ENCODE peak calls at places on chromosome 16, in nine cellular contexts. S is esophagus squamous epithelium, A is esophagus muscularis mucosa, N is aorta, M is right cardiac atrium, Q is tibial artery, B is psoas muscle, V is body of pancreas, E is Karpas-422. T is an unnamed sample. For H3K9me3, the result is how much of the 10 kb centered on the place peaks cover.

GRCh38 chr16:83403751-83404150 is 404.0 kb upstream of the HSBP1 start:
- DNase-seq in S (no peak), A (no peak), N (no peak), M (no peak), Q (no peak), B (no peak), V (no peak), E (no peak), T (no peak)

GRCh38 chr16:84964729-84965128 is 46.6 kb downstream of the ZDHHC7 start:
- DNase-seq in S (no peak), A (no peak), N (no peak), M (peak), Q (no peak), B (no peak), V (no peak), E (no peak), T (no peak)

GRCh38 chr16:85908889-85909584 is 10.1 kb downstream of the IRF8 start:
- DNase-seq in S (no peak), A (no peak), N (peak), M (no peak), Q (no peak), B (no peak), V (no peak), E (no peak), T (no peak)

GRCh38 chr16:78624349-78624748 is 524.9 kb downstream of the WWOX start:
- DNase-seq in S (no peak), A (no peak), N (no peak), M (no peak), Q (no peak), B (no peak), V (no peak), E (no peak), T (no peak)

GRCh38 chr16:84150926-84151325 is 5.8 kb downstream of the DNAAF1 start:
- DNase-seq in S (no peak), A (no peak), N (no peak), M (no peak), Q (no peak), B (no peak), V (no peak), E (no peak), T (no peak)

GRCh38 chr16:79602615-79603014 is 2.1 kb upstream of the MAF start:
- DNase-seq in S (no peak), A (no peak), N (no peak), M (no peak), Q (no peak), B (no peak), V (no peak), E (no peak), T (no peak)

GRCh38 chr16:87314990-87315420 is 2.2 kb downstream of the C16orf95 start:
- DNase-seq in S (no peak), A (no peak), N (peak), M (peak), Q (no peak), B (peak), V (no peak), E (no peak), T (no peak)

GRCh38 chr16:89020068-89020924 is 43.3 kb upstream of the CBFA2T3 start:
- DNase-seq in S (no peak), A (no peak), N (peak), M (peak), Q (no peak), B (no peak), V (no peak), E (no peak), T (no peak)

GRCh38 chr16:11272484-11272883 is 945 bp downstream of the PRM3 start:
- DNase-seq in S (no peak), A (no peak), N (no peak), M (no peak), Q (no peak), B (no peak), V (no peak), E (no peak), T (no peak)

GRCh38 chr16:55003306-55003705 is 72.6 kb downstream of the IRX5 start:
- DNase-seq in S (no peak), A (no peak), N (no peak), M (no peak), Q (no peak), B (no peak), V (no peak), E (no peak), T (no peak)

GRCh38 chr16:77273-77806 is 685 bp upstream of the MPG start:
- DNase-seq in S (no peak), A (no peak), N (peak), M (peak), Q (peak), B (peak), V (peak), E (peak), T (peak)

GRCh38 chr16:62540496-62540895 is 504.3 kb upstream of the CDH8 start:
- DNase-seq in S (no peak), A (no peak), N (no peak), M (no peak), Q (no peak), B (no peak), V (no peak), E (no peak), T (no peak)

DNA sequence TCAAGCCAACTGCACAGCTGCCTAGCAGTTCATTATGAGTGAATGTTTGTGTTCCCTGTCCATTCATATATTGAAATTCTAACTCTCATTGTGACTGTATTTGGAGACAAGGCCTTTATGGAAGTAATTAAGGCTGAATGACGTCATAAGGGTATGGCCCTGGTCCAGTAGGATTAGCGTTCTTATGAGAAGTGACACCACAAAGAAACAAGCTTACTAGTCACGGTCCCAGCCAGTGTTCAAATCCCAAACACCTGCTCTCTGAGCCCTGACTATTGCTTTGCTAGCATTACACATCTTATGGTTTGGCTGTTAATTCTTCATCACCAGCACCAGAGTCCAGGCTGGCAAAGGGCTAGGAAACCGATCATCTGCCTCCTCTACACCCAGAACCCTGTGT is 2.2 kb downstream of the ZNF668 start:
- DNase-seq in S (no peak), A (no peak), N (no peak), M (no peak), Q (no peak), B (no peak), V (no peak), E (no peak), T (no peak)
- H3K4me3 ChIP-seq in S (no peak), A (peak), N (no peak), M (peak), Q (no peak), B (peak), V (no peak), E (peak), T (no peak)

DNA sequence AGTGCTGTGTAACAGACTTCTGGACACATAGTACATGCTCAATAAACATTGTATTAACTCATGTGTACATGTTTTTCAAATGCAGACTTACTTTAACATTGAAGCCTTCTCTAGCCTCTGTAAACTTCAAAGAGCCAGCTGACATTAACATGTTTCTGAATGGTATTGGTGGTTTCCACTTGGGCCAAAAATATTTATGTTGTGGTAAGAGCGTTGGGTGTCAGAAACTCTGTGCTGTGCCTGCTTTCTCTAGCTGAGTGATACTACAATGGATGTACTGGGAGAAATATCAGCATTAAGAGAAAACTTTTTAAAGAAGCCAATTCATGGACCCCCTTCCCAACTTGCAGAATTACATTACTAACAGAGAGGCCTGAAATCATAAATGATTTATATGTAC is 1951.7 kb downstream of the TP53TG3F start:
- DNase-seq in S (no peak), A (no peak), N (no peak), M (no peak), Q (no peak), B (no peak), V (no peak), E (no peak), T (no peak)
- H3K9me3 ChIP-seq in S (under half), A (under half), N (under half), M (under half), Q (under half), B (under half), V (under half), E (under half), T (under half)

GRCh38 chr16:29154100-29154499 is 169.2 kb downstream of the LAT start:
- DNase-seq in S (no peak), A (no peak), N (no peak), M (peak), Q (no peak), B (no peak), V (no peak), E (no peak), T (no peak)

GRCh38 chr16:29154676-29155121 is 169.8 kb downstream of the LAT start:
- DNase-seq in S (no peak), A (no peak), N (no peak), M (peak), Q (no peak), B (no peak), V (no peak), E (no peak), T (no peak)

GRCh38 chr16:29156511-29156910 is 171.7 kb downstream of the LAT start:
- DNase-seq in S (no peak), A (no peak), N (no peak), M (peak), Q (no peak), B (no peak), V (no peak), E (no peak), T (no peak)

DNA sequence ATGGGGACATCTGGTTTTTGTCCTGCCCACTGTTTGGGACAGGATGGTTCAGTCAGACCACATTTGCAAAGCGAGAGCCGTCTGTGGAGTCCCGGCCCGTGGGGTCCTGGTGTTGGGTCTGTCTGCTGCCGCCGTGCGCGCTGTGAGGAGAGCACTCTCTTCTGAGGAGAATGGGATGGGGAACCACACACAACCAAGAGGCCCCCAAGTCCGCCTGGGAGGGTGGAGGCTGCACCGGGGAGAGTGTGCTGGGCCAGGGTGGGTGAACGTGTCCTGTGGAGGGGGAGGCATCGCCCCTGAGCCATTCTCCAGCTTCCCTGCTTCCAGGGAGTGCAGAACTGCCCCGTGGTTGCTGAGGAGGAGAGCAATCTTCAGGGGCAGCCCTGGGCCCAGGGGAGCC is 173.2 kb downstream of the LAT start:
- DNase-seq in S (no peak), A (no peak), N (no peak), M (peak), Q (no peak), B (no peak), V (no peak), E (no peak), T (no peak)
- H3K27ac ChIP-seq in S (peak), A (peak), N (no peak), M (peak), Q (peak), B (peak), V (no peak), E (no peak), T (peak)

DNA sequence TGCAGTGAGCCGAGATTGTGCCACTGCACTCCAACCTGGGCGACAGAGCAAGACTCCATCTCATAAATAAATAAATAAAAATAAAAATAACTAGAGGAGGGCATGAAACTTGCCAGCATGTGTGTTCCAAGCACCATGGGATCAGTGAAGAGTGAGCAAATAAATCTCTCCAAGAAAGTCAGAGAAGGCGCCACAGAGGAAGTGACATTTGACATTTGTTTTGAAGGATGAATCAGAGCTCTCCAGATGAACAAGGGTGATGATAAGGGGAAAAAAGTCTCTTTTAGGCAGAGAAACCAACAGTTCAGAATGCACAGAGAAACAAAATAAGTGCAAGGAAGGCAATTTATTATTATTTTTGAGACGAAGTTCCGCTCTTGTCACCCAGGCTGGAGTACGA is 50.3 kb downstream of the IST1 start:
- DNase-seq in S (no peak), A (no peak), N (no peak), M (no peak), Q (no peak), B (no peak), V (no peak), E (no peak), T (no peak)
- H3K4me3 ChIP-seq in S (no peak), A (no peak), N (no peak), M (no peak), Q (no peak), B (no peak), V (no peak), E (no peak), T (no peak)

GRCh38 chr16:35180970-35181369 is 1721.6 kb downstream of the TP53TG3F start:
- DNase-seq in S (no peak), A (peak), N (no peak), M (no peak), Q (no peak), B (no peak), V (no peak), E (no peak), T (no peak)
- H3K9me3 ChIP-seq in S (under half), A (under half), N (under half), M (under half), Q (under half), B (under half), V (under half), E (under half), T (under half)